ENCODE peak calls at places on chromosome 3, in four cellular contexts. I, Y, U and C are unnamed samples.

GRCh38 chr3:52535411-52536111 is 844 bp upstream of the UQCC5 start:
- DNase-seq in U (no peak), I (no peak), Y (peak), C (no peak)

GRCh38 chr3:86733257-86733656 is 257.7 kb downstream of the VGLL3 start:
- DNase-seq in Y (no peak), U (no peak), I (no peak), C (no peak)

GRCh38 chr3:152127058-152127457 is 141.7 kb upstream of the MBNL1 start:
- DNase-seq in U (no peak), Y (no peak), I (no peak), C (peak)

GRCh38 chr3:100702082-100703014 is 6.9 kb upstream of the TFG start:
- DNase-seq in U (no peak), I (no peak), Y (no peak), C (no peak)

GRCh38 chr3:98599647-98600411 is 6.4 kb upstream of the CPOX start:
- DNase-seq in U (no peak), Y (no peak), I (no peak), C (no peak)

GRCh38 chr3:122316368-122316767 is 8.7 kb upstream of the CSTA start:
- DNase-seq in U (no peak), Y (no peak), I (no peak), C (no peak)

GRCh38 chr3:178508443-178508825 is 27.8 kb upstream of the KCNMB2 start:
- DNase-seq in Y (no peak), I (no peak), U (no peak), C (no peak)

GRCh38 chr3:149610351-149611105 is 47.3 kb downstream of the WWTR1 start:
- DNase-seq in I (no peak), U (no peak), Y (peak), C (no peak)

GRCh38 chr3:187017511-187018230 is 87.3 kb downstream of the ST6GAL1 start:
- DNase-seq in U (no peak), I (no peak), Y (peak), C (no peak)

GRCh38 chr3:140050977-140051957 is 116.3 kb downstream of the CLSTN2 start:
- DNase-seq in Y (no peak), I (no peak), U (peak), C (peak)

GRCh38 chr3:126063358-126063965 is 20.5 kb downstream of the SLC41A3 start:
- DNase-seq in Y (no peak), I (no peak), U (no peak), C (no peak)

GRCh38 chr3:122745365-122746021 is 48.1 kb downstream of the HSPBAP1 start:
- DNase-seq in Y (no peak), U (no peak), I (no peak), C (peak)

GRCh38 chr3:50971487-50971924 is 296.8 kb downstream of the DOCK3 start:
- DNase-seq in U (peak), I (peak), Y (no peak), C (peak)

GRCh38 chr3:12963869-12964712 is 109.1 kb downstream of the IQSEC1 start:
- DNase-seq in U (no peak), Y (no peak), I (no peak), C (peak)

GRCh38 chr3:173870976-173871375 is 473.4 kb downstream of the NLGN1 start:
- DNase-seq in U (no peak), I (no peak), Y (no peak), C (no peak)

GRCh38 chr3:46498916-46499519 is 1.2 kb downstream of the RTP3 start:
- DNase-seq in I (no peak), U (no peak), Y (no peak), C (no peak)

GRCh38 chr3:13505147-13506130 is 25.3 kb downstream of the HDAC11 start:
- DNase-seq in I (no peak), U (no peak), Y (peak), C (no peak)

GRCh38 chr3:15223684-15224575 is 17.9 kb downstream of the CAPN7 start:
- DNase-seq in Y (no peak), I (no peak), U (no peak), C (no peak)

GRCh38 chr3:171339606-171340005 is 120.6 kb downstream of the TNIK start:
- DNase-seq in I (peak), U (no peak), Y (no peak), C (no peak)

GRCh38 chr3:45994661-45995369 is 809 bp downstream of the FYCO1 start:
- DNase-seq in U (peak), Y (peak), I (peak), C (no peak)

GRCh38 chr3:150746791-150747590 is 16.0 kb downstream of the SIAH2 start:
- DNase-seq in U (no peak), I (no peak), Y (no peak), C (no peak)

GRCh38 chr3:14082108-14082657 is 42.5 kb downstream of the CHCHD4 start:
- DNase-seq in U (peak), Y (no peak), I (no peak), C (no peak)

GRCh38 chr3:183636221-183637105 is 1.0 kb downstream of the KLHL24 start:
- DNase-seq in U (peak), Y (peak), I (peak), C (peak)